ENCODE peak calls at places on chromosome 21, in eight cellular contexts. S is H54; Y is WTC11; K is H9; V is cardiac septum; D is stimulated activated CD4-positive, alpha-beta T cell treated with anti-CD3 and anti-CD28 coated beads, Interleukin-15, amount 100 ng/mL, for 24 hours; G is skeletal muscle cell; L is substantia nigra. Z is an unnamed sample.

GRCh38 chr21:17585875-17586450 is 26.7 kb downstream of the BTG3 start:
- DNase-seq in S (peak), Y (no peak), K (no peak), V (no peak), D (no peak), G (no peak), L (no peak), Z (peak)

GRCh38 chr21:45514311-45515021 is 27.8 kb downstream of the SLC19A1 start:
- DNase-seq in S (no peak), Y (no peak), K (no peak), V (peak), D (no peak), G (no peak), L (no peak), Z (no peak)

GRCh38 chr21:31945576-31945975 is 72.8 kb downstream of the HUNK start:
- DNase-seq in S (no peak), Y (no peak), K (no peak), V (no peak), D (no peak), G (peak), L (no peak), Z (no peak)

GRCh38 chr21:46457801-46458314 is 833 bp upstream of the DIP2A start:
- DNase-seq in S (peak), Y (no peak), K (peak), V (no peak), D (peak), G (peak), L (no peak), Z (peak)

GRCh38 chr21:45145146-45145545 is 70.8 kb downstream of the ADARB1 start:
- DNase-seq in S (no peak), Y (no peak), K (no peak), V (peak), D (no peak), G (no peak), L (no peak), Z (no peak)

GRCh38 chr21:21612446-21612845 is 614.2 kb downstream of the NCAM2 start:
- DNase-seq in S (peak), Y (no peak), K (peak), V (no peak), D (no peak), G (peak), L (no peak), Z (no peak)

GRCh38 chr21:32073593-32073992 is 200.8 kb downstream of the HUNK start:
- DNase-seq in S (no peak), Y (no peak), K (no peak), V (no peak), D (no peak), G (no peak), L (no peak), Z (no peak)

GRCh38 chr21:43585514-43585913 is 73.8 kb downstream of the HSF2BP start:
- DNase-seq in S (no peak), Y (no peak), K (no peak), V (no peak), D (no peak), G (no peak), L (no peak), Z (no peak)

GRCh38 chr21:43211085-43212071 is 42.6 kb downstream of the CRYAA start:
- DNase-seq in S (no peak), Y (peak), K (peak), V (peak), D (no peak), G (no peak), L (no peak), Z (peak)

GRCh38 chr21:44374601-44375280 is 21.3 kb downstream of the TRPM2 start:
- DNase-seq in S (no peak), Y (no peak), K (no peak), V (no peak), D (no peak), G (no peak), L (no peak), Z (no peak)

GRCh38 chr21:33308586-33309490 is 15.9 kb upstream of the IFNAR1 start:
- DNase-seq in S (no peak), Y (no peak), K (no peak), V (no peak), D (no peak), G (peak), L (no peak), Z (peak)

GRCh38 chr21:42837421-42838211 is 41.7 kb downstream of the WDR4 start:
- DNase-seq in S (no peak), Y (peak), K (no peak), V (peak), D (no peak), G (no peak), L (no peak), Z (no peak)

GRCh38 chr21:26801524-26801923 is 43.7 kb downstream of the ADAMTS1 start:
- DNase-seq in S (no peak), Y (no peak), K (no peak), V (no peak), D (no peak), G (peak), L (no peak), Z (no peak)

GRCh38 chr21:44800971-44801467 is 601 bp downstream of the UBE2G2 start:
- DNase-seq in S (peak), Y (no peak), K (no peak), V (no peak), D (no peak), G (no peak), L (no peak), Z (peak)

GRCh38 chr21:25360593-25360992 is 246.7 kb downstream of the MRPL39 start:
- DNase-seq in S (no peak), Y (no peak), K (no peak), V (no peak), D (no peak), G (no peak), L (no peak), Z (no peak)

GRCh38 chr21:46008893-46009635 is 27.5 kb downstream of the COL6A1 start:
- DNase-seq in S (no peak), Y (no peak), K (no peak), V (no peak), D (no peak), G (no peak), L (no peak), Z (no peak)

GRCh38 chr21:34091607-34092006 is 18.2 kb downstream of the MRPS6 start:
- DNase-seq in S (no peak), Y (no peak), K (no peak), V (no peak), D (no peak), G (no peak), L (no peak), Z (no peak)

GRCh38 chr21:45253633-45254556 is 33.8 kb downstream of the POFUT2 start:
- DNase-seq in S (peak), Y (no peak), K (no peak), V (no peak), D (no peak), G (no peak), L (no peak), Z (no peak)

GRCh38 chr21:44918581-44919033 is 2.1 kb downstream of the ITGB2 start:
- DNase-seq in S (no peak), Y (no peak), K (no peak), V (no peak), D (no peak), G (no peak), L (no peak), Z (no peak)

GRCh38 chr21:44321846-44322450 is 17.2 kb downstream of the CFAP410 start:
- DNase-seq in S (no peak), Y (no peak), K (no peak), V (no peak), D (no peak), G (no peak), L (no peak), Z (no peak)

GRCh38 chr21:42262826-42263225 is 43.9 kb downstream of the ABCG1 start:
- DNase-seq in S (peak), Y (no peak), K (no peak), V (peak), D (no peak), G (no peak), L (no peak), Z (no peak)

GRCh38 chr21:23021481-23021880 is 2023.3 kb downstream of the NCAM2 start:
- DNase-seq in S (no peak), Y (no peak), K (no peak), V (no peak), D (no peak), G (no peak), L (no peak), Z (no peak)

GRCh38 chr21:28727809-28728208 is 264.9 kb downstream of the LTN1 start:
- DNase-seq in S (no peak), Y (no peak), K (no peak), V (no peak), D (no peak), G (no peak), L (no peak), Z (no peak)

GRCh38 chr21:43194303-43195130 is 25.7 kb downstream of the CRYAA start:
- DNase-seq in S (no peak), Y (peak), K (peak), V (peak), D (no peak), G (no peak), L (no peak), Z (no peak)

GRCh38 chr21:40671721-40672120 is 175.2 kb downstream of the DSCAM start:
- DNase-seq in S (no peak), Y (no peak), K (no peak), V (no peak), D (no peak), G (no peak), L (no peak), Z (no peak)

GRCh38 chr21:31656199-31657095 is 3.0 kb upstream of the SOD1 start:
- DNase-seq in S (no peak), Y (no peak), K (no peak), V (no peak), D (peak), G (no peak), L (no peak), Z (no peak)

GRCh38 chr21:16071082-16071481 is 341.3 kb downstream of the USP25 start:
- DNase-seq in S (no peak), Y (no peak), K (no peak), V (no peak), D (no peak), G (no peak), L (peak), Z (peak)

GRCh38 chr21:39051561-39051949 is 131.7 kb downstream of the PSMG1 start:
- DNase-seq in S (no peak), Y (no peak), K (no peak), V (no peak), D (no peak), G (peak), L (no peak), Z (no peak)

GRCh38 chr21:24112020-24112419 is 1495.3 kb downstream of the MRPL39 start:
- DNase-seq in S (no peak), Y (no peak), K (no peak), V (no peak), D (no peak), G (peak), L (no peak), Z (no peak)

GRCh38 chr21:35932232-35932911 is 128.0 kb downstream of the SETD4 start:
- DNase-seq in S (peak), Y (no peak), K (no peak), V (no peak), D (peak), G (peak), L (no peak), Z (no peak)

GRCh38 chr21:31957631-31958030 is 84.8 kb downstream of the HUNK start:
- DNase-seq in S (no peak), Y (no peak), K (no peak), V (no peak), D (no peak), G (no peak), L (no peak), Z (no peak)

GRCh38 chr21:36030581-36031189 is 29.6 kb downstream of the SETD4 start:
- DNase-seq in S (no peak), Y (no peak), K (no peak), V (no peak), D (no peak), G (no peak), L (no peak), Z (no peak)